ENCODE peak calls at places on chromosomes 11 and 22, in four cellular contexts. Z is IMR-90, S is H9, U is H1. P is an unnamed sample.

GRCh38 chr11:25943777-25944661 is 387.9 kb upstream of the ANO3 start:
- DNase-seq in Z (no peak), S (peak; percentile 39), U (no peak), P (no peak)

GRCh38 chr11:697028-697491 is 1.4 kb downstream of the TMEM80 start:
- DNase-seq in Z (peak; percentile 90), S (no peak), U (no peak), P (no peak)

GRCh38 chr11:21511835-21512440 is 680.9 kb upstream of the ANO5 start:
- DNase-seq in Z (no peak), S (peak; percentile 84), U (peak; percentile 71), P (peak; percentile 87)

GRCh38 chr11:103007521-103007920 is 52.0 kb upstream of the MMP13 start:
- DNase-seq in Z (peak; percentile 55), S (no peak), U (no peak), P (no peak)

GRCh38 chr11:19868281-19868821 is 155.7 kb downstream of the NAV2 start:
- DNase-seq in Z (peak; percentile 65), S (no peak), U (no peak), P (peak; percentile 32)

GRCh38 chr22:31695423-31695822 is 33.4 kb upstream of the PISD start:
- DNase-seq in Z (no peak), S (no peak), U (no peak), P (peak; percentile 27)

GRCh38 chr22:35275580-35275979 is 18.3 kb downstream of the HMGXB4 start:
- DNase-seq in Z (peak; percentile 66), S (no peak), U (no peak), P (no peak)

GRCh38 chr11:119172513-119172912 is 4.0 kb downstream of the NLRX1 start:
- DNase-seq in Z (no peak), S (no peak), U (no peak), P (peak; percentile 23)

GRCh38 chr11:62565100-62565802 is 8.4 kb downstream of the EEF1G start:
- DNase-seq in Z (no peak), S (no peak), U (no peak), P (no peak)

GRCh38 chr22:22995166-22995565 is 75.2 kb upstream of the GNAZ start:
- DNase-seq in Z (no peak), S (no peak), U (no peak), P (no peak)

GRCh38 chr22:22996511-22997261 is 73.6 kb upstream of the GNAZ start:
- DNase-seq in Z (no peak), S (no peak), U (no peak), P (no peak)

GRCh38 chr22:22997988-22998387 is 72.3 kb upstream of the GNAZ start:
- DNase-seq in Z (no peak), S (no peak), U (no peak), P (no peak)

GRCh38 chr22:22999473-22999872 is 70.8 kb upstream of the GNAZ start:
- DNase-seq in Z (no peak), S (no peak), U (no peak), P (no peak)

GRCh38 chr22:22997262-22997898 is 72.9 kb upstream of the GNAZ start:
- DNase-seq in Z (no peak), S (no peak), U (no peak), P (no peak)
- H4K5ac ChIP-seq in Z (no peak overlapping the region), S (no peak overlapping the region), U (no peak overlapping the region), P (no peak overlapping the region)

DNA sequence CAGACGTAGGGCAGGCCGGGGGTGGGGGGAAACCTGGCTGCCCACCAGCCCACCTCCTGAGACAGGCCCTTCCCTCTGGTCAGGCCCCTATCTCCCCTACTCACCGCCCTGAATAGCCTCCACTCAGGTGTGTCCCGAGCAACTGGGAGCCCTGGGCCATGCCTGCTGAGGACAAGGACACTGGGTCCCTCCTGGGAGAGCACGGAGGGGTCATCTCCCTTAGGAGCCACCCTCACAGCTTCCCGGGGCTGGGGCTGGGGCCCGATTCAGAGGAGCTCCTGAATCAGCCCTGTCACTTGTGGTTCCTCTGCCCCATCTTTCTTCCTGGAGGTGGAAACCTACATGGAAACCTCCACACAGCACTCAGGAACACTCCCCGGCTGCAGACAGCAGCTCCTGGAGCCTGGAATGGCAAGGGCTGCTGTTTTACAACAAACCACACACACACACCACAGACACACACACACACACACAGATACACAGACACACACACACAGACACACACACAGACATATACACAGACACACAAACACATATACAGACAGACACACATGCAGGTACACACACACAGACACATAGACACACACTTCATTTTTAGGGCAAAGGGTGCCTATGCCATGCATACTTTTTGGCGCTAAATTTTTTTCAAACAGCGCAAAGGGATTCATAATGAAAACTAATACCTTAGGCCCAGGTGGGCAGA is 9.6 kb upstream of the EMID1 start:
- DNase-seq in Z (no peak), S (no peak), U (no peak), P (no peak)
- H4K5ac ChIP-seq in Z (no peak overlapping the region), S (no peak overlapping the region), U (no peak overlapping the region), P (no peak overlapping the region)

DNA sequence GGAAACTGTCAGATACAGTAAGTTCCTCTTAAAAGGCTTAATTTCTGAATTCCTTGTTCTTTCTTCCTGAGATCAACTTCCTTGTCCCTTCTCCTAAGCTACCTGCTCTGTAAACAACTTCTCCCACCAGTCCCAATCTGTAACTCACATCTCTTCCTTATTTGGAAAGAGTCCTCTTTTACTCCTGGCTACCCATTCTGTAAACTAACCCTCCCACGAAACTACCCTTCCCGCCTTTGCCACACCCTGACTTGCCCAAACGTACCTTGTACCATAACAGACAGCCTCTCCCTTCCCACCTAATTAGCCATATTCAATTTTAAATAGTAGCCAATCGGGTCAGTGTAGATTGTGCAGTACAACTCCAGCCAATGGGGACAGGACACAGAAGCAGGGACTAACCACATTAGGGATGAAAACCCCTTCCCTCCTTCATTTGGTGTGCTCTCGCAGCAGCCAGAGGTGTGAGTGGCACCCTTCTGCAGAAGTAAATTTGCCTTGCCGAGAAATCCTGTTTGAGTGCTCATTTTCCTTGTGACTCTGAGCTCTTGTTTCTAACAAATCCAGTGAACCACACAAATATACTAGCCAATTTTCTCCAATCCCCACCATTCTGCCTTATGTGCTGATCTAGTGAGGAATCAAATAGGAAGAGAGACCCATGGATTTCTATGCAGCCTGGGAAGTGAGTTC is 49.5 kb downstream of the ZNF280B start:
- DNase-seq in Z (no peak), S (no peak), U (no peak), P (peak; percentile 10)
- H4K5ac ChIP-seq in Z (no peak overlapping the region), S (no peak overlapping the region), U (no peak overlapping the region), P (no peak overlapping the region)

GRCh38 chr22:23501708-23502107 is 78.4 kb downstream of the IGLL1 start:
- DNase-seq in Z (no peak), S (no peak), U (no peak), P (no peak)

GRCh38 chr22:23500508-23501208 is 79.4 kb downstream of the IGLL1 start:
- DNase-seq in Z (no peak), S (no peak), U (no peak), P (peak; percentile 59)

GRCh38 chr22:23499845-23500500 is 80.1 kb downstream of the IGLL1 start:
- DNase-seq in Z (no peak), S (no peak), U (no peak), P (no peak)

GRCh38 chr22:23503142-23503541 is 76.9 kb downstream of the IGLL1 start:
- DNase-seq in Z (no peak), S (no peak), U (no peak), P (no peak)

GRCh38 chr22:23501244-23501643 is 78.8 kb downstream of the IGLL1 start:
- DNase-seq in Z (no peak), S (no peak), U (no peak), P (no peak)
- H4K5ac ChIP-seq in Z (no peak overlapping the region), S (no peak overlapping the region), U (no peak overlapping the region), P (no peak overlapping the region)

GRCh38 chr11:133999355-133999754 is 42.6 kb upstream of the IGSF9B start:
- DNase-seq in Z (no peak), S (no peak), U (no peak), P (no peak)

GRCh38 chr11:134001101-134001500 is 44.3 kb upstream of the IGSF9B start:
- DNase-seq in Z (no peak), S (no peak), U (no peak), P (no peak)

GRCh38 chr11:133995066-133995465 is 38.3 kb upstream of the IGSF9B start:
- DNase-seq in Z (no peak), S (no peak), U (no peak), P (no peak)

GRCh38 chr11:133996671-133997070 is 39.9 kb upstream of the IGSF9B start:
- DNase-seq in Z (no peak), S (no peak), U (no peak), P (no peak)

GRCh38 chr11:133997556-133997955 is 40.8 kb upstream of the IGSF9B start:
- DNase-seq in Z (no peak), S (no peak), U (no peak), P (no peak)
- H4K5ac ChIP-seq in Z (no peak overlapping the region), S (no peak overlapping the region), U (no peak overlapping the region), P (no peak overlapping the region)